ENCODE peak calls at places on chromosomes 11 and 22, in ten cellular contexts. One of them, this sample, is unnamed.

GRCh38 chr11:102390667-102391449 is 43.8 kb downstream of the BIRC2 start:
- DNase-seq in stimulated activated naive B cell treated with anti-CD40 and anti-IgM and Interleukin-4, amounts not matched to agents 10 μg/mL and 1 μg/mL and 100 μg/mL, for 72 hours: peak
- DNase-seq in NCI-H2107: peak
- DNase-seq in NCI-H1930: peak
- DNase-seq in NCI-H774: peak
- DNase-seq in AG08395: peak
- DNase-seq in stimulated activated CD8-positive, alpha-beta memory T cell treated with anti-CD3 and anti-CD28 coated beads, Interleukin-4, amount 100 ng/mL, for 24 hours: peak
- DNase-seq in activated CD4-positive, alpha-beta T cell treated with anti-CD3 and anti-CD28 coated beads, Interleukin-2, amount 50 U/mL, for 1 hour: peak
- DNase-seq in upper lobe of right lung: no peak
- DNase-seq in HT1080: peak
- DNase-seq in this sample: peak

GRCh38 chr11:134152692-134153091 is 71.1 kb downstream of the NCAPD3 start:
- DNase-seq in stimulated activated naive B cell treated with anti-CD40 and anti-IgM and Interleukin-4, amounts not matched to agents 10 μg/mL and 1 μg/mL and 100 μg/mL, for 72 hours: no peak
- DNase-seq in NCI-H2107: no peak
- DNase-seq in NCI-H1930: no peak
- DNase-seq in NCI-H774: no peak
- DNase-seq in AG08395: no peak
- DNase-seq in stimulated activated CD8-positive, alpha-beta memory T cell treated with anti-CD3 and anti-CD28 coated beads, Interleukin-4, amount 100 ng/mL, for 24 hours: no peak
- DNase-seq in activated CD4-positive, alpha-beta T cell treated with anti-CD3 and anti-CD28 coated beads, Interleukin-2, amount 50 U/mL, for 1 hour: no peak
- DNase-seq in upper lobe of right lung: no peak
- DNase-seq in HT1080: no peak
- DNase-seq in this sample: no peak

GRCh38 chr11:67057410-67057757 is 737 bp downstream of the RHOD start:
- DNase-seq in stimulated activated naive B cell treated with anti-CD40 and anti-IgM and Interleukin-4, amounts not matched to agents 10 μg/mL and 1 μg/mL and 100 μg/mL, for 72 hours: no peak
- DNase-seq in NCI-H2107: no peak
- DNase-seq in NCI-H1930: no peak
- DNase-seq in NCI-H774: no peak
- DNase-seq in AG08395: peak
- DNase-seq in stimulated activated CD8-positive, alpha-beta memory T cell treated with anti-CD3 and anti-CD28 coated beads, Interleukin-4, amount 100 ng/mL, for 24 hours: no peak
- DNase-seq in activated CD4-positive, alpha-beta T cell treated with anti-CD3 and anti-CD28 coated beads, Interleukin-2, amount 50 U/mL, for 1 hour: no peak
- DNase-seq in upper lobe of right lung: no peak
- DNase-seq in HT1080: no peak
- DNase-seq in this sample: no peak

GRCh38 chr22:40953446-40953845 is 2.3 kb downstream of the RBX1 start:
- DNase-seq in stimulated activated naive B cell treated with anti-CD40 and anti-IgM and Interleukin-4, amounts not matched to agents 10 μg/mL and 1 μg/mL and 100 μg/mL, for 72 hours: no peak
- DNase-seq in NCI-H2107: no peak
- DNase-seq in NCI-H1930: no peak
- DNase-seq in NCI-H774: no peak
- DNase-seq in AG08395: no peak
- DNase-seq in stimulated activated CD8-positive, alpha-beta memory T cell treated with anti-CD3 and anti-CD28 coated beads, Interleukin-4, amount 100 ng/mL, for 24 hours: no peak
- DNase-seq in activated CD4-positive, alpha-beta T cell treated with anti-CD3 and anti-CD28 coated beads, Interleukin-2, amount 50 U/mL, for 1 hour: no peak
- DNase-seq in upper lobe of right lung: no peak
- DNase-seq in HT1080: no peak
- DNase-seq in this sample: no peak

GRCh38 chr11:104588975-104589374 is 309.3 kb downstream of the CASP12 start:
- DNase-seq in stimulated activated naive B cell treated with anti-CD40 and anti-IgM and Interleukin-4, amounts not matched to agents 10 μg/mL and 1 μg/mL and 100 μg/mL, for 72 hours: no peak
- DNase-seq in NCI-H2107: no peak
- DNase-seq in NCI-H1930: no peak
- DNase-seq in NCI-H774: no peak
- DNase-seq in AG08395: no peak
- DNase-seq in stimulated activated CD8-positive, alpha-beta memory T cell treated with anti-CD3 and anti-CD28 coated beads, Interleukin-4, amount 100 ng/mL, for 24 hours: no peak
- DNase-seq in activated CD4-positive, alpha-beta T cell treated with anti-CD3 and anti-CD28 coated beads, Interleukin-2, amount 50 U/mL, for 1 hour: no peak
- DNase-seq in upper lobe of right lung: no peak
- DNase-seq in HT1080: no peak
- DNase-seq in this sample: no peak

GRCh38 chr11:112017538-112017937 is 7.7 kb upstream of the DLAT start:
- DNase-seq in stimulated activated naive B cell treated with anti-CD40 and anti-IgM and Interleukin-4, amounts not matched to agents 10 μg/mL and 1 μg/mL and 100 μg/mL, for 72 hours: no peak
- DNase-seq in NCI-H2107: no peak
- DNase-seq in NCI-H1930: no peak
- DNase-seq in NCI-H774: no peak
- DNase-seq in AG08395: peak
- DNase-seq in stimulated activated CD8-positive, alpha-beta memory T cell treated with anti-CD3 and anti-CD28 coated beads, Interleukin-4, amount 100 ng/mL, for 24 hours: no peak
- DNase-seq in activated CD4-positive, alpha-beta T cell treated with anti-CD3 and anti-CD28 coated beads, Interleukin-2, amount 50 U/mL, for 1 hour: no peak
- DNase-seq in upper lobe of right lung: no peak
- DNase-seq in HT1080: no peak
- DNase-seq in this sample: no peak

GRCh38 chr22:26985217-26985616 is 327.8 kb downstream of the MIAT start:
- DNase-seq in stimulated activated naive B cell treated with anti-CD40 and anti-IgM and Interleukin-4, amounts not matched to agents 10 μg/mL and 1 μg/mL and 100 μg/mL, for 72 hours: no peak
- DNase-seq in NCI-H2107: no peak
- DNase-seq in NCI-H1930: no peak
- DNase-seq in NCI-H774: no peak
- DNase-seq in AG08395: no peak
- DNase-seq in stimulated activated CD8-positive, alpha-beta memory T cell treated with anti-CD3 and anti-CD28 coated beads, Interleukin-4, amount 100 ng/mL, for 24 hours: no peak
- DNase-seq in activated CD4-positive, alpha-beta T cell treated with anti-CD3 and anti-CD28 coated beads, Interleukin-2, amount 50 U/mL, for 1 hour: no peak
- DNase-seq in upper lobe of right lung: no peak
- DNase-seq in HT1080: no peak
- DNase-seq in this sample: no peak

GRCh38 chr11:17208257-17208999 is 642 bp upstream of the PIK3C2A start:
- DNase-seq in stimulated activated naive B cell treated with anti-CD40 and anti-IgM and Interleukin-4, amounts not matched to agents 10 μg/mL and 1 μg/mL and 100 μg/mL, for 72 hours: peak
- DNase-seq in NCI-H2107: peak
- DNase-seq in NCI-H1930: peak
- DNase-seq in NCI-H774: peak
- DNase-seq in AG08395: peak
- DNase-seq in stimulated activated CD8-positive, alpha-beta memory T cell treated with anti-CD3 and anti-CD28 coated beads, Interleukin-4, amount 100 ng/mL, for 24 hours: peak
- DNase-seq in activated CD4-positive, alpha-beta T cell treated with anti-CD3 and anti-CD28 coated beads, Interleukin-2, amount 50 U/mL, for 1 hour: peak
- DNase-seq in upper lobe of right lung: no peak
- DNase-seq in HT1080: no peak
- DNase-seq in this sample: no peak

GRCh38 chr11:17547051-17547577 is at the start of gene OTOG:
- DNase-seq in stimulated activated naive B cell treated with anti-CD40 and anti-IgM and Interleukin-4, amounts not matched to agents 10 μg/mL and 1 μg/mL and 100 μg/mL, for 72 hours: no peak
- DNase-seq in NCI-H2107: peak
- DNase-seq in NCI-H1930: no peak
- DNase-seq in NCI-H774: peak
- DNase-seq in AG08395: no peak
- DNase-seq in stimulated activated CD8-positive, alpha-beta memory T cell treated with anti-CD3 and anti-CD28 coated beads, Interleukin-4, amount 100 ng/mL, for 24 hours: no peak
- DNase-seq in activated CD4-positive, alpha-beta T cell treated with anti-CD3 and anti-CD28 coated beads, Interleukin-2, amount 50 U/mL, for 1 hour: no peak
- DNase-seq in upper lobe of right lung: no peak
- DNase-seq in HT1080: no peak
- DNase-seq in this sample: no peak

GRCh38 chr11:8224711-8225110 is 39.0 kb downstream of the LMO1 start:
- DNase-seq in stimulated activated naive B cell treated with anti-CD40 and anti-IgM and Interleukin-4, amounts not matched to agents 10 μg/mL and 1 μg/mL and 100 μg/mL, for 72 hours: no peak
- DNase-seq in NCI-H2107: no peak
- DNase-seq in NCI-H1930: no peak
- DNase-seq in NCI-H774: no peak
- DNase-seq in AG08395: no peak
- DNase-seq in stimulated activated CD8-positive, alpha-beta memory T cell treated with anti-CD3 and anti-CD28 coated beads, Interleukin-4, amount 100 ng/mL, for 24 hours: no peak
- DNase-seq in activated CD4-positive, alpha-beta T cell treated with anti-CD3 and anti-CD28 coated beads, Interleukin-2, amount 50 U/mL, for 1 hour: no peak
- DNase-seq in upper lobe of right lung: peak
- DNase-seq in HT1080: no peak
- DNase-seq in this sample: no peak

GRCh38 chr11:16040151-16040550 is 316.2 kb downstream of the SOX6 start:
- DNase-seq in stimulated activated naive B cell treated with anti-CD40 and anti-IgM and Interleukin-4, amounts not matched to agents 10 μg/mL and 1 μg/mL and 100 μg/mL, for 72 hours: no peak
- DNase-seq in NCI-H2107: no peak
- DNase-seq in NCI-H1930: no peak
- DNase-seq in NCI-H774: no peak
- DNase-seq in AG08395: no peak
- DNase-seq in stimulated activated CD8-positive, alpha-beta memory T cell treated with anti-CD3 and anti-CD28 coated beads, Interleukin-4, amount 100 ng/mL, for 24 hours: no peak
- DNase-seq in activated CD4-positive, alpha-beta T cell treated with anti-CD3 and anti-CD28 coated beads, Interleukin-2, amount 50 U/mL, for 1 hour: no peak
- DNase-seq in upper lobe of right lung: no peak
- DNase-seq in HT1080: no peak
- DNase-seq in this sample: no peak

GRCh38 chr22:40416636-40417035 is 46.2 kb downstream of the SGSM3 start:
- DNase-seq in stimulated activated naive B cell treated with anti-CD40 and anti-IgM and Interleukin-4, amounts not matched to agents 10 μg/mL and 1 μg/mL and 100 μg/mL, for 72 hours: no peak
- DNase-seq in NCI-H2107: no peak
- DNase-seq in NCI-H1930: no peak
- DNase-seq in NCI-H774: no peak
- DNase-seq in AG08395: no peak
- DNase-seq in stimulated activated CD8-positive, alpha-beta memory T cell treated with anti-CD3 and anti-CD28 coated beads, Interleukin-4, amount 100 ng/mL, for 24 hours: no peak
- DNase-seq in activated CD4-positive, alpha-beta T cell treated with anti-CD3 and anti-CD28 coated beads, Interleukin-2, amount 50 U/mL, for 1 hour: no peak
- DNase-seq in upper lobe of right lung: peak
- DNase-seq in HT1080: no peak
- DNase-seq in this sample: no peak

GRCh38 chr11:103700605-103701004 is 335.8 kb upstream of the DDI1 start:
- DNase-seq in stimulated activated naive B cell treated with anti-CD40 and anti-IgM and Interleukin-4, amounts not matched to agents 10 μg/mL and 1 μg/mL and 100 μg/mL, for 72 hours: no peak
- DNase-seq in NCI-H2107: no peak
- DNase-seq in NCI-H1930: no peak
- DNase-seq in NCI-H774: no peak
- DNase-seq in AG08395: peak
- DNase-seq in stimulated activated CD8-positive, alpha-beta memory T cell treated with anti-CD3 and anti-CD28 coated beads, Interleukin-4, amount 100 ng/mL, for 24 hours: no peak
- DNase-seq in activated CD4-positive, alpha-beta T cell treated with anti-CD3 and anti-CD28 coated beads, Interleukin-2, amount 50 U/mL, for 1 hour: no peak
- DNase-seq in upper lobe of right lung: no peak
- DNase-seq in HT1080: peak
- DNase-seq in this sample: no peak

GRCh38 chr11:61411589-61411988 is 18.2 kb downstream of the CPSF7 start:
- DNase-seq in stimulated activated naive B cell treated with anti-CD40 and anti-IgM and Interleukin-4, amounts not matched to agents 10 μg/mL and 1 μg/mL and 100 μg/mL, for 72 hours: no peak
- DNase-seq in NCI-H2107: no peak
- DNase-seq in NCI-H1930: no peak
- DNase-seq in NCI-H774: no peak
- DNase-seq in AG08395: no peak
- DNase-seq in stimulated activated CD8-positive, alpha-beta memory T cell treated with anti-CD3 and anti-CD28 coated beads, Interleukin-4, amount 100 ng/mL, for 24 hours: no peak
- DNase-seq in activated CD4-positive, alpha-beta T cell treated with anti-CD3 and anti-CD28 coated beads, Interleukin-2, amount 50 U/mL, for 1 hour: no peak
- DNase-seq in upper lobe of right lung: no peak
- DNase-seq in HT1080: no peak
- DNase-seq in this sample: no peak

GRCh38 chr11:120532511-120533196 is 21.1 kb downstream of the GRIK4 start:
- DNase-seq in stimulated activated naive B cell treated with anti-CD40 and anti-IgM and Interleukin-4, amounts not matched to agents 10 μg/mL and 1 μg/mL and 100 μg/mL, for 72 hours: no peak
- DNase-seq in NCI-H2107: no peak
- DNase-seq in NCI-H1930: no peak
- DNase-seq in NCI-H774: no peak
- DNase-seq in AG08395: peak
- DNase-seq in stimulated activated CD8-positive, alpha-beta memory T cell treated with anti-CD3 and anti-CD28 coated beads, Interleukin-4, amount 100 ng/mL, for 24 hours: no peak
- DNase-seq in activated CD4-positive, alpha-beta T cell treated with anti-CD3 and anti-CD28 coated beads, Interleukin-2, amount 50 U/mL, for 1 hour: no peak
- DNase-seq in upper lobe of right lung: no peak
- DNase-seq in HT1080: peak
- DNase-seq in this sample: no peak

GRCh38 chr11:944711-945470 is 19.2 kb downstream of the AP2A2 start:
- DNase-seq in stimulated activated naive B cell treated with anti-CD40 and anti-IgM and Interleukin-4, amounts not matched to agents 10 μg/mL and 1 μg/mL and 100 μg/mL, for 72 hours: no peak
- DNase-seq in NCI-H2107: no peak
- DNase-seq in NCI-H1930: no peak
- DNase-seq in NCI-H774: no peak
- DNase-seq in AG08395: peak
- DNase-seq in stimulated activated CD8-positive, alpha-beta memory T cell treated with anti-CD3 and anti-CD28 coated beads, Interleukin-4, amount 100 ng/mL, for 24 hours: no peak
- DNase-seq in activated CD4-positive, alpha-beta T cell treated with anti-CD3 and anti-CD28 coated beads, Interleukin-2, amount 50 U/mL, for 1 hour: no peak
- DNase-seq in upper lobe of right lung: no peak
- DNase-seq in HT1080: no peak
- DNase-seq in this sample: no peak

GRCh38 chr11:3905080-3905953 is 49.9 kb downstream of the STIM1 start:
- DNase-seq in stimulated activated naive B cell treated with anti-CD40 and anti-IgM and Interleukin-4, amounts not matched to agents 10 μg/mL and 1 μg/mL and 100 μg/mL, for 72 hours: no peak
- DNase-seq in NCI-H2107: no peak
- DNase-seq in NCI-H1930: no peak
- DNase-seq in NCI-H774: no peak
- DNase-seq in AG08395: peak
- DNase-seq in stimulated activated CD8-positive, alpha-beta memory T cell treated with anti-CD3 and anti-CD28 coated beads, Interleukin-4, amount 100 ng/mL, for 24 hours: peak
- DNase-seq in activated CD4-positive, alpha-beta T cell treated with anti-CD3 and anti-CD28 coated beads, Interleukin-2, amount 50 U/mL, for 1 hour: peak
- DNase-seq in upper lobe of right lung: no peak
- DNase-seq in HT1080: peak
- DNase-seq in this sample: peak

GRCh38 chr11:35605691-35606090 is 12.6 kb upstream of the FJX1 start:
- DNase-seq in stimulated activated naive B cell treated with anti-CD40 and anti-IgM and Interleukin-4, amounts not matched to agents 10 μg/mL and 1 μg/mL and 100 μg/mL, for 72 hours: no peak
- DNase-seq in NCI-H2107: no peak
- DNase-seq in NCI-H1930: no peak
- DNase-seq in NCI-H774: no peak
- DNase-seq in AG08395: peak
- DNase-seq in stimulated activated CD8-positive, alpha-beta memory T cell treated with anti-CD3 and anti-CD28 coated beads, Interleukin-4, amount 100 ng/mL, for 24 hours: no peak
- DNase-seq in activated CD4-positive, alpha-beta T cell treated with anti-CD3 and anti-CD28 coated beads, Interleukin-2, amount 50 U/mL, for 1 hour: no peak
- DNase-seq in upper lobe of right lung: no peak
- DNase-seq in HT1080: no peak
- DNase-seq in this sample: no peak